ENCODE peak calls at places on chromosomes 1 and 21, in nine cellular contexts. O is Right ventricle myocardium superior; L is T-cell; S is activated CD8-positive, alpha-beta memory T cell treated with anti-CD3 and anti-CD28 coated beads for 48 hours; P is tibial artery; Q is NCI-H446; Z is AG04449; W is HTR-8/SVneo; H is GM23338. B is an unnamed sample.
A peak's percentile ranks its signal among the peaks of the same experiment; 100 is the strongest.

GRCh38 chr1:51642739-51643142 is 25.8 kb downstream of the OSBPL9 start:
- DNase-seq in Q (peak; percentile 23), O (no peak), Z (peak; percentile 91), S (no peak), L (no peak), H (no peak), P (no peak), W (peak; percentile 22), B (no peak)

GRCh38 chr1:233614743-233615521 is 1.0 kb downstream of the KCNK1 start:
- DNase-seq in S (no peak), O (no peak), L (no peak), Q (no peak), Z (no peak), P (no peak), H (peak; percentile 37), W (no peak), B (no peak)

GRCh38 chr1:97668945-97669344 is 251.9 kb downstream of the DPYD start:
- DNase-seq in W (peak; percentile 20), H (no peak), O (no peak), S (no peak), Z (no peak), P (no peak), L (no peak), Q (peak; percentile 59), B (peak; percentile 59)

GRCh38 chr1:39497570-39497969 is 6.1 kb downstream of the BMP8A start:
- DNase-seq in L (no peak), W (no peak), O (no peak), Q (no peak), Z (no peak), H (no peak), S (no peak), P (no peak), B (no peak)

GRCh38 chr1:12501661-12502060 is 116.3 kb downstream of the DHRS3 start:
- DNase-seq in W (peak; percentile 34), P (no peak), L (no peak), Z (no peak), H (no peak), Q (no peak), O (no peak), S (no peak), B (no peak)

GRCh38 chr1:79460773-79461436 is 454.4 kb upstream of the ADGRL4 start:
- DNase-seq in L (no peak), W (no peak), Z (no peak), H (no peak), S (no peak), O (no peak), P (no peak), Q (no peak), B (no peak)

GRCh38 chr1:67652800-67653199 is 32.2 kb upstream of the GADD45A start:
- DNase-seq in P (no peak), Q (peak; percentile 9), Z (no peak), O (no peak), W (no peak), H (peak; percentile 21), L (no peak), S (no peak), B (no peak)

GRCh38 chr1:154703207-154703606 is 95.2 kb upstream of the ADAR start:
- DNase-seq in L (no peak), H (peak; percentile 63), S (no peak), P (no peak), Z (no peak), Q (no peak), O (no peak), W (no peak), B (no peak)

GRCh38 chr1:76074321-76075187 is at the start of gene ST6GALNAC3:
- DNase-seq in Q (peak; percentile 84), W (peak; percentile 54), O (peak; percentile 86), Z (no peak), L (peak; percentile 73), H (peak; percentile 89), P (peak; percentile 68), S (peak; percentile 53), B (no peak)

GRCh38 chr1:206503591-206504362 is 3.6 kb upstream of the RASSF5 start:
- DNase-seq in O (peak; percentile 65), H (no peak), Q (no peak), Z (peak; percentile 82), L (no peak), S (peak; percentile 27), P (peak; percentile 76), W (peak; percentile 70), B (peak; percentile 42)

GRCh38 chr1:87790756-87791155 is 462.1 kb downstream of the LMO4 start:
- DNase-seq in L (no peak), S (no peak), H (no peak), W (no peak), Q (no peak), O (no peak), Z (no peak), P (no peak), B (no peak)

GRCh38 chr1:245363821-245364220 is 209.0 kb downstream of the KIF26B start:
- DNase-seq in Q (no peak), P (no peak), S (no peak), H (no peak), Z (no peak), O (no peak), L (no peak), W (no peak), B (no peak)

GRCh38 chr1:37811027-37811655 is 3.1 kb upstream of the YRDC start:
- DNase-seq in H (peak; percentile 94), P (peak; percentile 73), O (peak; percentile 81), Z (no peak), W (peak; percentile 53), L (peak; percentile 40), Q (peak; percentile 77), S (peak; percentile 36), B (peak; percentile 94)

GRCh38 chr1:172167801-172168596 is 252.5 kb upstream of the C1orf105 start:
- DNase-seq in S (no peak), Z (no peak), W (no peak), P (no peak), L (no peak), H (no peak), Q (peak; percentile 80), O (no peak), B (no peak)

GRCh38 chr21:45549670-45550463 is 7.6 kb upstream of the SLC19A1 start:
- DNase-seq in Z (no peak), O (no peak), P (no peak), H (no peak), L (no peak), W (no peak), S (no peak), Q (no peak), B (no peak)

GRCh38 chr21:21034046-21034445 is 35.8 kb downstream of the NCAM2 start:
- DNase-seq in P (no peak), H (no peak), Q (no peak), W (no peak), S (no peak), L (no peak), Z (no peak), O (no peak), B (no peak)

GRCh38 chr1:3326516-3327388 is 127.7 kb upstream of the ARHGEF16 start:
- DNase-seq in Q (no peak), O (no peak), H (no peak), S (no peak), P (no peak), W (no peak), Z (no peak), L (no peak), B (no peak)

GRCh38 chr21:28928578-28929124 is 64.0 kb downstream of the LTN1 start:
- DNase-seq in P (no peak), H (no peak), S (no peak), W (no peak), Q (no peak), Z (no peak), O (no peak), L (no peak), B (no peak)